ENCODE peak calls at places on chromosome 18, in seven cellular contexts. X is keratinocyte; I is CD4-positive, CD25-positive, alpha-beta regulatory T cell; N is left ventricle myocardium inferior; U is HepG2; R is right cardiac atrium; G is bronchial epithelial cell. Q is an unnamed sample.

GRCh38 chr18:58230438-58231179 is 186.6 kb downstream of the NEDD4L start:
- DNase-seq in G (peak), I (no peak), N (no peak), U (no peak), X (peak), R (no peak), Q (no peak)

GRCh38 chr18:2881490-2882195 is 34.8 kb downstream of the EMILIN2 start:
- DNase-seq in X (no peak), N (peak), U (no peak), G (peak), I (peak), R (peak), Q (peak)

GRCh38 chr18:3323900-3324299 is 62.0 kb downstream of the MYL12B start:
- DNase-seq in I (no peak), U (no peak), N (no peak), G (no peak), R (no peak), X (no peak), Q (no peak)

GRCh38 chr18:79687806-79688205 is 8.2 kb downstream of the CTDP1 start:
- DNase-seq in R (no peak), X (no peak), I (no peak), G (peak), U (no peak), N (no peak), Q (peak)

GRCh38 chr18:39564716-39565115 is 1999.1 kb upstream of the CELF4 start:
- DNase-seq in N (no peak), R (no peak), I (no peak), G (no peak), U (no peak), X (no peak), Q (no peak)

GRCh38 chr18:3721771-3722661 is 272.0 kb downstream of the TGIF1 start:
- DNase-seq in N (no peak), G (no peak), I (no peak), U (no peak), R (no peak), X (no peak), Q (no peak)

GRCh38 chr18:56066524-56067215 is 478.7 kb upstream of the TCF4 start:
- DNase-seq in I (no peak), N (no peak), X (no peak), U (no peak), G (no peak), R (no peak), Q (no peak)

GRCh38 chr18:66724664-66725356 is 120.9 kb upstream of the CDH19 start:
- DNase-seq in U (peak), R (peak), I (no peak), G (peak), X (no peak), N (no peak), Q (no peak)

GRCh38 chr18:50456285-50456684 is 81.4 kb downstream of the SKA1 start:
- DNase-seq in G (no peak), X (no peak), I (no peak), U (no peak), R (no peak), N (no peak), Q (no peak)

GRCh38 chr18:24754572-24754971 is 294.1 kb downstream of the HRH4 start:
- DNase-seq in X (no peak), I (no peak), R (no peak), N (no peak), U (no peak), G (no peak), Q (no peak)

GRCh38 chr18:35095983-35096676 is 54.9 kb downstream of the MAPRE2 start:
- DNase-seq in I (no peak), N (no peak), U (no peak), X (no peak), G (peak), R (no peak), Q (no peak)

GRCh38 chr18:11877497-11877896 is 26.3 kb downstream of the CHMP1B start:
- DNase-seq in R (no peak), N (no peak), I (no peak), G (no peak), X (no peak), U (no peak), Q (no peak)

GRCh38 chr18:33495278-33495677 is 54.8 kb upstream of the CCDC178 start:
- DNase-seq in X (no peak), N (no peak), R (no peak), G (peak), U (peak), I (no peak), Q (peak)

GRCh38 chr18:48819276-48819675 is 131.5 kb downstream of the SMAD7 start:
- DNase-seq in I (no peak), U (no peak), N (peak), X (no peak), R (peak), G (no peak), Q (no peak)

GRCh38 chr18:74896390-74896991 is 298.8 kb downstream of the ZNF407 start:
- DNase-seq in G (peak), R (peak), N (no peak), X (no peak), U (peak), I (peak), Q (no peak)

GRCh38 chr18:66168834-66169233 is 418.0 kb downstream of the CDH7 start:
- DNase-seq in G (no peak), R (no peak), U (no peak), X (no peak), N (no peak), I (no peak), Q (no peak)

GRCh38 chr18:79857082-79857661 is 59.4 kb downstream of the KCNG2 start:
- DNase-seq in U (peak), N (no peak), I (no peak), R (no peak), X (no peak), G (peak), Q (peak)

GRCh38 chr18:2027026-2027425 is 544.3 kb downstream of the METTL4 start:
- DNase-seq in U (no peak), X (no peak), R (no peak), N (no peak), I (no peak), G (no peak), Q (no peak)

GRCh38 chr18:77250501-77250925 is 865 bp downstream of the GALR1 start:
- DNase-seq in U (no peak), N (no peak), X (no peak), R (no peak), I (no peak), G (no peak), Q (no peak)
- H3K4me3 ChIP-seq in U (no peak), N (peak), X (no peak), R (no peak), I (no peak), G (no peak), Q (no peak)

GRCh38 chr18:14747513-14748474 is at the start of gene ANKRD30B:
- DNase-seq in R (peak), X (no peak), G (no peak), U (no peak), I (no peak), N (no peak), Q (no peak)
- H3K4me3 ChIP-seq in R (no peak), X (no peak), G (no peak), U (no peak), I (no peak), N (no peak), Q (no peak)

DNA sequence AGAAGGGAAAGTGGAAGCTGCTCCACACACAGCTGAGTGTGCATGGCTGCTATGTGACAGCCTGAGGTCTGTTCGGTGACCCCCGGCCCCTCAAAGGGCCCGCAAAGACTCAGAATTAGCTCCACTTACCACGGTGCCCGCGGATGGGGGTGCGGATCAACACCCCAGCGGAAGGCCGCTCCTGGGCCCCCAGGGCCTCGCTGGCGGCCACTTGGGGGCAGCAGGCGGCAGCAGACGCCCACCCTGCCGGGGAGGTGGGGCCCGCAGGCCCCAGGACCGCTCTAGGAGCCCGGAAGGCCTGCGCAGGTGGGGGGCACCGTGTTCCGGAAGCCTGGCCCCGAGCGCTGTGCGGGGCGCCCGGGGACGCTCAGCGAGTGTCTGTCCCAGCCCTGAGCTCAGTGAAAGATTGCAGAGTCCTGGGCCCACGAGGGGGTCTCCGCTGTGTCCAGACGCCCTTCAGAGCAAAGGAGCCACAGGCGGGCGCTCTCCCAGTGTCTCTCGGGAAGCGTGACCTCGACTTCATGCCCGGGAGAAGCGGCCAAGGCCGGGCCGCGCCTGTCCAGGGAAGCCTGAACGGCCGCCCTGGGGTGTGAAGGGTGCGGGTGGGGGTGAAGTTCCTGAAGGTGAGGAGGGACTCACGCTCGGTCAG is 118.6 kb downstream of the VAPA start:
- DNase-seq in X (no peak), U (no peak), N (no peak), G (no peak), R (peak), I (no peak), Q (no peak)
- H3K4me3 ChIP-seq in X (no peak), U (no peak), N (peak), G (no peak), R (no peak), I (no peak), Q (no peak)

DNA sequence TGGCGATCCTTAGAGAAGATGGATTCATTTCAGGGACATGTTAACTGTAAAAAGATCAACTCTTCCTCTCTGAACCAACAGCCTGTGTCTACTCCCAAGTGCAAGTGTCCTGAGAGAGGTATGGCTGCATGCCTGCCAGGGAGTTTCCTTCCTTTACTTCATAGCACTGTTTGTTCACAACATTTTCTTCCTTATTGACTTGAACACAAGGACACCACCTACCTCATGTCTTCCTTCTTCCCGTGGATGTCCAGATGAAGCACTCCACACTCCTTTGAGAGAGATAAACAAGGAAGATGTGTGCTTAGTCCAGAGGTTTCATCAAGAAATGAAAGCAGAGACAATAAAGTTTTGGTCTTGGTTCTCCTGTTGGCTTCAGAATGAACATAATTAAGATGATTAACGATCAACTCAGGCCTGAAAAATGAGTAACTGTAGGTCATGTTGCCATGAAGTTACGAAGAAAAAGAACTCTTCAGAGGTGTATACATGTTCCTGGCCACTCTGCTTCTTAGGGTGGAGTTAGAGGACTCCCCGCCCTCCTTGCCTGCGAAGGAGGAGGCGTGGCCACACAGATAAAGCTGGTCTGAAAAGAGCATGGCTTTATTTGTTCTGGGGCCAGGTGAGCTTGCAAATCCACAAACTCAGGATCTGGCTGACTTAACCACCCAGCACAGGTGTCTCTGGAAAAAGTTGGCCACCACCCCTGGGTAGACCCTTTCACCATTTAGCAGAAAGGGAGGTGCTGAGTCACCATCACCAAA is 155.0 kb upstream of the KCTD1 start:
- DNase-seq in N (no peak), R (no peak), G (no peak), I (no peak), U (no peak), X (no peak), Q (no peak)
- H3K4me3 ChIP-seq in N (no peak), R (no peak), G (no peak), I (no peak), U (no peak), X (no peak), Q (no peak)

GRCh38 chr18:75937306-75937705 is 509.8 kb upstream of the SMIM21 start:
- DNase-seq in G (no peak), U (no peak), I (no peak), X (no peak), R (no peak), N (no peak), Q (no peak)
- H3K4me3 ChIP-seq in G (no peak), U (no peak), I (no peak), X (no peak), R (no peak), N (no peak), Q (no peak)

GRCh38 chr18:26511339-26512071 is 36.8 kb downstream of the KCTD1 start:
- DNase-seq in R (no peak), U (no peak), X (no peak), N (no peak), G (no peak), I (no peak), Q (no peak)
- H3K4me3 ChIP-seq in R (no peak), U (no peak), X (no peak), N (peak), G (no peak), I (no peak), Q (no peak)

GRCh38 chr18:70148039-70148438 is 57.4 kb downstream of the RTTN start:
- DNase-seq in X (no peak), U (no peak), R (no peak), N (no peak), I (no peak), G (no peak), Q (no peak)

GRCh38 chr18:70151554-70152130 is 53.8 kb downstream of the RTTN start:
- DNase-seq in G (no peak), U (no peak), X (no peak), N (no peak), R (no peak), I (no peak), Q (no peak)

GRCh38 chr18:70148539-70148938 is 56.9 kb downstream of the RTTN start:
- DNase-seq in X (no peak), N (no peak), G (no peak), U (no peak), I (no peak), R (no peak), Q (no peak)

GRCh38 chr18:70149156-70149555 is 56.3 kb downstream of the RTTN start:
- DNase-seq in G (no peak), I (no peak), R (no peak), U (no peak), X (no peak), N (no peak), Q (no peak)

GRCh38 chr18:70149616-70150301 is 55.7 kb downstream of the RTTN start:
- DNase-seq in X (no peak), N (no peak), R (no peak), U (no peak), I (no peak), G (peak), Q (no peak)
- H3K4me3 ChIP-seq in X (no peak), N (no peak), R (no peak), U (no peak), I (no peak), G (no peak), Q (no peak)

Q was measured in skeletal muscle cell.